ENCODE peak calls at places on chromosomes 12 and 14, in nine cellular contexts. One of them, this sample, is unnamed.
A peak's percentile ranks its signal among the peaks of the same experiment; 100 is the strongest.

GRCh38 chr12:29448157-29448556 is 49.3 kb downstream of the OVCH1 start:
- DNase-seq in IMR-90: no peak
- DNase-seq in Caco-2: no peak
- DNase-seq in heart right ventricle: no peak
- DNase-seq in kidney: no peak
- DNase-seq in lower lobe of right lung: no peak
- DNase-seq in A549: no peak
- DNase-seq in esophagus muscularis mucosa: no peak
- DNase-seq in sigmoid colon: no peak
- DNase-seq in this sample: no peak

GRCh38 chr12:17971850-17972249 is 118.1 kb downstream of the RERGL start:
- DNase-seq in A549: no peak
- DNase-seq in lower lobe of right lung: no peak
- DNase-seq in Caco-2: no peak
- DNase-seq in kidney: no peak
- DNase-seq in heart right ventricle: no peak
- DNase-seq in sigmoid colon: no peak
- DNase-seq in esophagus muscularis mucosa: no peak
- DNase-seq in IMR-90: no peak
- DNase-seq in this sample: no peak

GRCh38 chr12:102757154-102757873 is 159.7 kb downstream of the PAH start:
- DNase-seq in A549: no peak
- DNase-seq in sigmoid colon: no peak
- DNase-seq in lower lobe of right lung: no peak
- DNase-seq in heart right ventricle: peak; percentile 44
- DNase-seq in Caco-2: no peak
- DNase-seq in kidney: no peak
- DNase-seq in IMR-90: no peak
- DNase-seq in esophagus muscularis mucosa: no peak
- DNase-seq in this sample: no peak

GRCh38 chr14:85273099-85273677 is 256.8 kb upstream of the FLRT2 start:
- DNase-seq in sigmoid colon: no peak
- DNase-seq in esophagus muscularis mucosa: no peak
- DNase-seq in lower lobe of right lung: no peak
- DNase-seq in Caco-2: no peak
- DNase-seq in kidney: no peak
- DNase-seq in A549: no peak
- DNase-seq in heart right ventricle: no peak
- DNase-seq in IMR-90: no peak
- DNase-seq in this sample: no peak

GRCh38 chr12:75954076-75954475 is 77.5 kb downstream of the PHLDA1 start:
- DNase-seq in heart right ventricle: no peak
- DNase-seq in esophagus muscularis mucosa: no peak
- DNase-seq in IMR-90: peak; percentile 97
- DNase-seq in lower lobe of right lung: no peak
- DNase-seq in Caco-2: no peak
- DNase-seq in A549: peak; percentile 92
- DNase-seq in kidney: no peak
- DNase-seq in sigmoid colon: no peak
- DNase-seq in this sample: no peak

GRCh38 chr14:81471062-81471461 is 62.6 kb downstream of the SEL1L start:
- DNase-seq in lower lobe of right lung: no peak
- DNase-seq in A549: no peak
- DNase-seq in esophagus muscularis mucosa: no peak
- DNase-seq in sigmoid colon: no peak
- DNase-seq in IMR-90: no peak
- DNase-seq in kidney: no peak
- DNase-seq in Caco-2: no peak
- DNase-seq in heart right ventricle: no peak
- DNase-seq in this sample: no peak

GRCh38 chr12:113129664-113130456 is 5.7 kb downstream of the RASAL1 start:
- DNase-seq in kidney: no peak
- DNase-seq in lower lobe of right lung: peak; percentile 17
- DNase-seq in heart right ventricle: no peak
- DNase-seq in A549: no peak
- DNase-seq in IMR-90: no peak
- DNase-seq in sigmoid colon: no peak
- DNase-seq in esophagus muscularis mucosa: no peak
- DNase-seq in Caco-2: no peak
- DNase-seq in this sample: peak; percentile 16

GRCh38 chr12:96398422-96399080 is 1.7 kb downstream of the CDK17 start:
- DNase-seq in IMR-90: peak; percentile 39
- DNase-seq in heart right ventricle: no peak
- DNase-seq in kidney: no peak
- DNase-seq in lower lobe of right lung: no peak
- DNase-seq in A549: no peak
- DNase-seq in esophagus muscularis mucosa: no peak
- DNase-seq in sigmoid colon: no peak
- DNase-seq in Caco-2: no peak
- DNase-seq in this sample: no peak

GRCh38 chr12:46383654-46384450 is 11.3 kb upstream of the SLC38A2 start:
- DNase-seq in IMR-90: peak; percentile 97
- DNase-seq in Caco-2: peak; percentile 82
- DNase-seq in sigmoid colon: peak; percentile 98
- DNase-seq in heart right ventricle: peak; percentile 94
- DNase-seq in lower lobe of right lung: peak; percentile 94
- DNase-seq in A549: no peak
- DNase-seq in esophagus muscularis mucosa: peak; percentile 97
- DNase-seq in kidney: peak; percentile 98
- DNase-seq in this sample: peak; percentile 90

GRCh38 chr14:49786315-49786714 is 18.4 kb downstream of the KLHDC2 start:
- DNase-seq in A549: no peak
- DNase-seq in sigmoid colon: no peak
- DNase-seq in kidney: no peak
- DNase-seq in Caco-2: no peak
- DNase-seq in IMR-90: no peak
- DNase-seq in esophagus muscularis mucosa: no peak
- DNase-seq in heart right ventricle: no peak
- DNase-seq in lower lobe of right lung: no peak
- DNase-seq in this sample: no peak

GRCh38 chr14:102928412-102929348 is 6.2 kb downstream of the AMN start:
- DNase-seq in lower lobe of right lung: peak; percentile 91
- DNase-seq in A549: no peak
- DNase-seq in kidney: peak; percentile 94
- DNase-seq in sigmoid colon: no peak
- DNase-seq in esophagus muscularis mucosa: no peak
- DNase-seq in heart right ventricle: peak; percentile 63
- DNase-seq in Caco-2: peak; percentile 95
- DNase-seq in IMR-90: peak; percentile 5
- DNase-seq in this sample: peak; percentile 81

GRCh38 chr12:81896771-81897170 is 137.6 kb upstream of the PPFIA2 start:
- DNase-seq in sigmoid colon: no peak
- DNase-seq in IMR-90: no peak
- DNase-seq in heart right ventricle: no peak
- DNase-seq in lower lobe of right lung: no peak
- DNase-seq in esophagus muscularis mucosa: no peak
- DNase-seq in Caco-2: peak; percentile 10
- DNase-seq in A549: no peak
- DNase-seq in kidney: no peak
- DNase-seq in this sample: no peak

GRCh38 chr14:24662753-24663152 is 28.8 kb upstream of the GZMB start:
- DNase-seq in IMR-90: no peak
- DNase-seq in sigmoid colon: no peak
- DNase-seq in esophagus muscularis mucosa: no peak
- DNase-seq in Caco-2: no peak
- DNase-seq in lower lobe of right lung: no peak
- DNase-seq in heart right ventricle: no peak
- DNase-seq in kidney: no peak
- DNase-seq in A549: no peak
- DNase-seq in this sample: no peak

GRCh38 chr14:87898301-87898700 is 94.7 kb downstream of the GALC start:
- DNase-seq in lower lobe of right lung: no peak
- DNase-seq in sigmoid colon: no peak
- DNase-seq in kidney: no peak
- DNase-seq in IMR-90: peak; percentile 0
- DNase-seq in Caco-2: no peak
- DNase-seq in A549: no peak
- DNase-seq in heart right ventricle: no peak
- DNase-seq in esophagus muscularis mucosa: no peak
- DNase-seq in this sample: no peak

GRCh38 chr12:108576660-108577234 is 14.4 kb downstream of the ISCU start:
- DNase-seq in heart right ventricle: no peak
- DNase-seq in sigmoid colon: no peak
- DNase-seq in lower lobe of right lung: no peak
- DNase-seq in IMR-90: no peak
- DNase-seq in A549: no peak
- DNase-seq in Caco-2: no peak
- DNase-seq in kidney: no peak
- DNase-seq in esophagus muscularis mucosa: no peak
- DNase-seq in this sample: no peak

GRCh38 chr12:6635375-6635855 is 344 bp downstream of the LPAR5 start:
- DNase-seq in sigmoid colon: no peak
- DNase-seq in IMR-90: no peak
- DNase-seq in heart right ventricle: no peak
- DNase-seq in kidney: no peak
- DNase-seq in A549: no peak
- DNase-seq in esophagus muscularis mucosa: no peak
- DNase-seq in Caco-2: no peak
- DNase-seq in lower lobe of right lung: no peak
- DNase-seq in this sample: no peak

GRCh38 chr12:108461071-108461670 is 53.9 kb upstream of the FICD start:
- DNase-seq in A549: no peak
- DNase-seq in esophagus muscularis mucosa: no peak
- DNase-seq in heart right ventricle: no peak
- DNase-seq in kidney: no peak
- DNase-seq in Caco-2: no peak
- DNase-seq in lower lobe of right lung: no peak
- DNase-seq in IMR-90: no peak
- DNase-seq in sigmoid colon: no peak
- DNase-seq in this sample: no peak

GRCh38 chr12:109822951-109823411 is 10.2 kb downstream of the TRPV4 start:
- DNase-seq in kidney: peak; percentile 85
- DNase-seq in Caco-2: no peak
- DNase-seq in IMR-90: no peak
- DNase-seq in sigmoid colon: no peak
- DNase-seq in heart right ventricle: peak; percentile 42
- DNase-seq in lower lobe of right lung: no peak
- DNase-seq in A549: no peak
- DNase-seq in esophagus muscularis mucosa: no peak
- DNase-seq in this sample: peak; percentile 82

DNA sequence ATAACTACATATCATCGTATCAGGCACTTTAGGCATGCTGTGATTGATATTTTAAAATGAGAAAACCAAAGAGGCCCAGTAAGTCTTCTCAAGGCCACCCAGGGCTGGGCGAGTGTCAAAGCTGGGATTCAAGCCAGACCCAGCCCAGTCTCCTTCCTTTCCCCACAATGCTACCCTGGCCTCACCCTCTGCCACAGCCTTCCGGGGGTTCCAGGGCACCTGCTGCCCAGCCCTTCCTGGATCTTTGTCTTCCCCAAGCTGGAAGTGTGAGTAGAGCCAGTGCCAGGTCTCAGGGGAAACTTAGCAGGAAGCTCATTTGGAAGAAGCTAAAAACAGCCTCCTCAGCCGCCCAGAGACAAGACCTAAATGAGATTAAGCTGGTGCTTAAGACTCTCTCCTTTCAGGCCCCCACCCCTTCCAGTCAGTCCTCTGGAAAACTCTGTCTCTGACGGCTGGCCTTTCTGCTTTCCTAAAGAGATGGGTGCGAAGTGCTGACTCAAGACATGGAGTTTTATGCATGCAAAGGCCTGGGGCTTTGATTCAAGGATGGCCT is 184.1 kb downstream of the KCNA5 start:
- DNase-seq in esophagus muscularis mucosa: no peak
- DNase-seq in kidney: no peak
- DNase-seq in Caco-2: no peak
- DNase-seq in heart right ventricle: peak; percentile 20
- DNase-seq in lower lobe of right lung: no peak
- DNase-seq in A549: no peak
- DNase-seq in sigmoid colon: no peak
- DNase-seq in IMR-90: no peak
- DNase-seq in this sample: no peak
- H3K4me1 ChIP-seq in esophagus muscularis mucosa: no peaks in the 10 kb centered on the region
- H3K4me1 ChIP-seq in kidney: no peaks in the 10 kb centered on the region
- H3K4me1 ChIP-seq in Caco-2: no peaks in the 10 kb centered on the region
- H3K4me1 ChIP-seq in heart right ventricle: no peaks in the 10 kb centered on the region
- H3K4me1 ChIP-seq in lower lobe of right lung: no peaks in the 10 kb centered on the region
- H3K4me1 ChIP-seq in A549: no peaks in the 10 kb centered on the region
- H3K4me1 ChIP-seq in sigmoid colon: no peaks in the 10 kb centered on the region
- H3K4me1 ChIP-seq in IMR-90: peaks cover 2% of the 10 kb centered on the region
- H3K4me1 ChIP-seq in this sample: no peaks in the 10 kb centered on the region

GRCh38 chr12:124384299-124384894 is 89.5 kb downstream of the RFLNA start:
- DNase-seq in lower lobe of right lung: no peak
- DNase-seq in IMR-90: no peak
- DNase-seq in A549: no peak
- DNase-seq in Caco-2: no peak
- DNase-seq in heart right ventricle: no peak
- DNase-seq in kidney: no peak
- DNase-seq in esophagus muscularis mucosa: no peak
- DNase-seq in sigmoid colon: no peak
- DNase-seq in this sample: no peak
- H3K4me3 ChIP-seq in lower lobe of right lung: no peak overlapping the region
- H3K4me3 ChIP-seq in IMR-90: no peak overlapping the region
- H3K4me3 ChIP-seq in A549: peak overlapping the region; percentile 79
- H3K4me3 ChIP-seq in Caco-2: no peak overlapping the region
- H3K4me3 ChIP-seq in heart right ventricle: no peak overlapping the region
- H3K4me3 ChIP-seq in kidney: no peak overlapping the region
- H3K4me3 ChIP-seq in esophagus muscularis mucosa: no peak overlapping the region
- H3K4me3 ChIP-seq in sigmoid colon: no peak overlapping the region
- H3K4me3 ChIP-seq in this sample: no peak overlapping the region

GRCh38 chr12:55729592-55730446 is 1.0 kb upstream of the CD63 start:
- DNase-seq in Caco-2: peak; percentile 77
- DNase-seq in sigmoid colon: peak; percentile 97
- DNase-seq in kidney: peak; percentile 97
- DNase-seq in esophagus muscularis mucosa: peak; percentile 98
- DNase-seq in heart right ventricle: peak; percentile 88
- DNase-seq in A549: peak; percentile 98
- DNase-seq in lower lobe of right lung: peak; percentile 94
- DNase-seq in IMR-90: peak; percentile 94
- DNase-seq in this sample: peak; percentile 88
- TF ChIP-seq CTCF in Caco-2: no peak
- TF ChIP-seq CTCF in sigmoid colon: no peak
- TF ChIP-seq CTCF in kidney: peak; percentile 11
- TF ChIP-seq CTCF in esophagus muscularis mucosa: peak; percentile 8
- TF ChIP-seq CTCF in heart right ventricle: no peak
- TF ChIP-seq CTCF in A549: peak; percentile 6
- TF ChIP-seq CTCF in lower lobe of right lung: no peak
- TF ChIP-seq CTCF in IMR-90: peak; percentile 12
- TF ChIP-seq CTCF in this sample: no peak

GRCh38 chr12:44510510-44510909 is 365.6 kb downstream of the NELL2 start:
- DNase-seq in A549: no peak
- DNase-seq in IMR-90: no peak
- DNase-seq in sigmoid colon: no peak
- DNase-seq in Caco-2: no peak
- DNase-seq in lower lobe of right lung: no peak
- DNase-seq in heart right ventricle: no peak
- DNase-seq in esophagus muscularis mucosa: no peak
- DNase-seq in kidney: no peak
- DNase-seq in this sample: no peak
- H3K4me1 ChIP-seq in A549: no peaks in the 10 kb centered on the region
- H3K4me1 ChIP-seq in IMR-90: no peaks in the 10 kb centered on the region
- H3K4me1 ChIP-seq in sigmoid colon: no peaks in the 10 kb centered on the region
- H3K4me1 ChIP-seq in Caco-2: no peaks in the 10 kb centered on the region
- H3K4me1 ChIP-seq in lower lobe of right lung: no peaks in the 10 kb centered on the region
- H3K4me1 ChIP-seq in heart right ventricle: no peaks in the 10 kb centered on the region
- H3K4me1 ChIP-seq in esophagus muscularis mucosa: no peaks in the 10 kb centered on the region
- H3K4me1 ChIP-seq in kidney: no peaks in the 10 kb centered on the region
- H3K4me1 ChIP-seq in this sample: no peaks in the 10 kb centered on the region

DNA sequence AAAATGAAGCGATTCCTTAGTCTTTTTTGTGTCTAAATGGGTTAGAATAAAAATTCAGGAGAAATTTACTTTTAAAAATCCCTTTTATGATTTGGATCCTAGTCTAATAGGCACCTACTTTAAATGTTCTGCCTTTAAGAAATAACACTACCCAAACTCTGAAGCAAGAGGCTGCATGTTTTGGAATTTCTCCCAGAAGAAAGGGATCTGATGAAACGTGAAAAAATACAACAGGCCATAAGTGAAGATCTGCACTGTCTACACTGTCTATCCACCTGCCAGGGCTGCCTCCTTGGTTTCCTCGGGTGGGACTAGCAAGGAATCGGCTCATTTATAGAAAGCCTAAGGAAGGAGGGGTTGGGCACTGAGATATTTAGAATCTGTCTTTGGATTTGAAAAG is 22.1 kb downstream of the ACVR1B start:
- DNase-seq in lower lobe of right lung: no peak
- DNase-seq in IMR-90: peak; percentile 50
- DNase-seq in kidney: no peak
- DNase-seq in Caco-2: no peak
- DNase-seq in esophagus muscularis mucosa: no peak
- DNase-seq in A549: no peak
- DNase-seq in sigmoid colon: no peak
- DNase-seq in heart right ventricle: no peak
- DNase-seq in this sample: no peak
- H3K4me3 ChIP-seq in lower lobe of right lung: no peak overlapping the region
- H3K4me3 ChIP-seq in IMR-90: no peak overlapping the region
- H3K4me3 ChIP-seq in kidney: no peak overlapping the region
- H3K4me3 ChIP-seq in Caco-2: no peak overlapping the region
- H3K4me3 ChIP-seq in esophagus muscularis mucosa: no peak overlapping the region
- H3K4me3 ChIP-seq in A549: no peak overlapping the region
- H3K4me3 ChIP-seq in sigmoid colon: no peak overlapping the region
- H3K4me3 ChIP-seq in heart right ventricle: no peak overlapping the region
- H3K4me3 ChIP-seq in this sample: no peak overlapping the region

This sample was measured in pancreas.